ENCODE peak calls at places on chromosomes 6 and 20, in eight cellular contexts. Q, W, V, N, P, G, A and I are unnamed samples.

GRCh38 chr6:7201732-7202541 is 94.2 kb downstream of the RREB1 start:
- DNase-seq in Q (no peak), W (peak; percentile 72), V (no peak), N (no peak), P (no peak), G (peak; percentile 76), A (no peak), I (no peak)

GRCh38 chr6:149077208-149077607 is 240.3 kb upstream of the TAB2 start:
- DNase-seq in Q (no peak), W (no peak), V (no peak), N (no peak), P (no peak), G (no peak), A (no peak), I (no peak)

GRCh38 chr6:147077251-147077650 is 127.0 kb upstream of the STXBP5 start:
- DNase-seq in Q (peak; percentile 50), W (peak; percentile 86), V (no peak), N (no peak), P (no peak), G (no peak), A (no peak), I (peak; percentile 65)

GRCh38 chr20:5489596-5489995 is 172.8 kb upstream of the PROKR2 start:
- DNase-seq in Q (no peak), W (no peak), V (no peak), N (no peak), P (no peak), G (no peak), A (no peak), I (no peak)

GRCh38 chr6:108666656-108667260 is 106.0 kb downstream of the FOXO3 start:
- DNase-seq in Q (no peak), W (no peak), V (no peak), N (no peak), P (no peak), G (no peak), A (no peak), I (no peak)

GRCh38 chr6:87155920-87156600 is 695 bp downstream of the ZNF292 start:
- DNase-seq in Q (peak; percentile 16), W (peak; percentile 37), V (peak; percentile 39), N (peak; percentile 3), P (peak; percentile 92), G (peak; percentile 45), A (no peak), I (peak; percentile 82)

GRCh38 chr6:161035182-161035980 is 43.8 kb downstream of the MAP3K4 start:
- DNase-seq in Q (no peak), W (no peak), V (no peak), N (no peak), P (no peak), G (no peak), A (no peak), I (no peak)

GRCh38 chr20:4488407-4489339 is 233.0 kb upstream of the PRND start:
- DNase-seq in Q (no peak), W (no peak), V (no peak), N (no peak), P (no peak), G (no peak), A (no peak), I (no peak)

GRCh38 chr20:20010639-20011500 is 6.3 kb upstream of the NAA20 start:
- DNase-seq in Q (no peak), W (no peak), V (peak; percentile 91), N (no peak), P (no peak), G (no peak), A (no peak), I (no peak)

GRCh38 chr6:127547909-127548649 is 28.9 kb upstream of the C6orf58 start:
- DNase-seq in Q (no peak), W (no peak), V (no peak), N (no peak), P (no peak), G (no peak), A (no peak), I (no peak)

GRCh38 chr6:17621003-17621402 is 20.9 kb downstream of the FAM8A1 start:
- DNase-seq in Q (no peak), W (no peak), V (no peak), N (no peak), P (no peak), G (no peak), A (no peak), I (no peak)

GRCh38 chr6:118574051-118574865 is 26.2 kb downstream of the PLN start:
- DNase-seq in Q (no peak), W (no peak), V (no peak), N (no peak), P (no peak), G (no peak), A (no peak), I (no peak)

GRCh38 chr6:48087448-48087847 is 23.5 kb downstream of the PTCHD4 start:
- DNase-seq in Q (no peak), W (no peak), V (no peak), N (no peak), P (no peak), G (no peak), A (peak; percentile 18), I (no peak)

GRCh38 chr6:41040911-41041536 is 1.2 kb upstream of the TSPO2 start:
- DNase-seq in Q (no peak), W (no peak), V (no peak), N (no peak), P (peak; percentile 59), G (no peak), A (no peak), I (no peak)

GRCh38 chr20:64244281-64244805 is 11.2 kb upstream of the PCMTD2 start:
- DNase-seq in Q (no peak), W (no peak), V (no peak), N (no peak), P (peak; percentile 36), G (no peak), A (no peak), I (peak; percentile 48)

GRCh38 chr20:44041001-44041400 is 126.3 kb downstream of the TOX2 start:
- DNase-seq in Q (no peak), W (no peak), V (no peak), N (no peak), P (peak; percentile 70), G (no peak), A (no peak), I (no peak)

GRCh38 chr6:42745638-42746451 is at the start of gene TBCC:
- DNase-seq in Q (peak; percentile 99), W (peak; percentile 98), V (peak; percentile 99), N (peak; percentile 98), P (peak; percentile 99), G (peak; percentile 97), A (peak; percentile 95), I (peak; percentile 97)
- TF ChIP-seq POLR2A in Q (peak; percentile 97), W (peak; percentile 99), V (peak; percentile 97), N (peak; percentile 93), P (no peak), G (peak; percentile 96), A (peak; percentile 87), I (peak; percentile 95)

DNA sequence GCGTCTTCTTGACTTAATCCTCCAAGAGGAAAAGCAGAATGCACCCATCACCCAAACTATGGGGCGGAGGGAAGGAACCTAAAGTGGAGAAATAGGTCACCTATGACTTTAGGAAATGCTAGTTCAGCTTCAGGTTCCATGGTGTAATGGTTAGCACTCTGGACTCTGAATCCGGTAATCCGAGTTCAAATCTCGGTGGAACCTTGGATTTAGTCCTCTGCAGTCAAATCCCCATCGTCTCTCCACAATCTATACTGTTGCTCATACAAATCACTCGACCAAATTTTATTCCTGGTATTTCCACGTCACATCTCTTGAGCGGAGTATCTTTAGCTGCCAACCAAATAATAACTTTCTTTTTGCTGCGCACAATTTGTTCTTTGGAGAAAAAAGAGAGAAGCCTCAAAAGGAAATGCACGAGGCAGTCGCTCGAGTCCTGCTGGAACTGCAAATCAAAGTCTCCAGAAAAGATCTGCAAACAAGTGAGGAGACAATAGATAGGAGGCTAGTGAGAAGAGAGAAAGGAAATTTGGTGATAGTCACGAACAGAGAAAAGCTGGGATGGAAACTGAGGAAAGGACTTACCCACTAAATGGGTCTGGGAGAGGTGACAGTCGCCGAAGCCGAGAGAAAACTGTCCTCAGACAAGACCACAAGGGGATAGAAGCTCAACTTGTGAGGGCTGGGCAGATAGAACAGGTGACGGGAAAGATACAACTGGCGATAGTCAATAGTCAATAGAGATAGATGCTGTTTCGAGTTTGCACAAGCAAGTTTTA is 16.6 kb downstream of the POM121L2 start:
- DNase-seq in Q (no peak), W (no peak), V (peak; percentile 79), N (no peak), P (no peak), G (no peak), A (peak; percentile 90), I (no peak)
- H3K4me3 ChIP-seq in Q (no peak overlapping the region), W (no peak overlapping the region), V (peak overlapping the region; percentile 48), N (peak overlapping the region; percentile 58), P (no peak overlapping the region), G (no peak overlapping the region), A (peak overlapping the region; percentile 72), I (no peak overlapping the region)

DNA sequence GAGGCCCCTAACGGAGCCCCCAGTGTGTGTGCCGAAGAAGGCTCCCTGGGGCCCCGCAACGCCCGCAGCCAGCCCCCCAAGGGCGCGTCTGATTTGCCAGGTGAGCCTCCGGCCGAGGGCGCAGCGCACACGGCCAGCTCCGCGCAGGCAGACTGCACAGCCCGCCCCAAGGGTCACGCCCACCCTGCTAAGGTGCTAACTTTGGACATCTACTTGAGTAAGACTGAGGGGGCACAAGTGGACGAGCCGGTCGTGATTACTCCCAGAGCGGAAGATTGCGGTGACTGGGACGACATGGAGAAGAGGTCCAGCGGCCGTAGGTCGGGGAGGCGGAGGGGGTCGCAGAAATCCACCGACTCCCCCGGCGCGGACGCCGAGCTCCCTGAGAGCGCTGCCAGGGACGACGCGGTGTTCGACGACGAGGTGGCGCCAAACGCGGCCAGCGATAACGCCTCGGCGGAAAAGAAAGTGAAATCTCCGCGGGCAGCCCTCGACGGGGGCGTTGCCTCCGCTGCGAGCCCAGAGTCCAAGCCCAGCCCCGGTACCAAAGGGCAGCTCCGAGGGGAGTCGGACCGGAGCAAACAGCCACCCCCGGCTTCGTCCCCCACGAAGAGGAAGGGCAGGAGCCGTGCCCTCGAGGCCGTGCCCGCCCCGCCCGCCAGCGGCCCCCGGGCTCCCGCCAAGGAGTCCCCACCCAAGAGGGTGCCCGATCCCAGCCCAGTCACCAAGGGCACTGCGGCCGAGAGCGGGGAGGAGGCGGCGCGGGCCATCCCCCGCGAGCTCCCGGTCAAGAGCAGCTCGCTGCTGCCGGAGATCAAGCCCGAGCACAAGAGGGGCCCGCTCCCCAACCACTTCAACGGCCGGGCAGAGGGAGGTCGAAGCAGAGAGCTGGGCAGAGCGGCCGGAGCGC is 117.0 kb downstream of the RTN4IP1 start:
- DNase-seq in Q (no peak), W (peak; percentile 78), V (peak; percentile 68), N (no peak), P (peak; percentile 94), G (peak; percentile 83), A (no peak), I (peak; percentile 86)
- TF ChIP-seq POLR2A in Q (no peak), W (peak; percentile 50), V (peak; percentile 68), N (no peak), P (no peak), G (peak; percentile 81), A (no peak), I (no peak)

DNA sequence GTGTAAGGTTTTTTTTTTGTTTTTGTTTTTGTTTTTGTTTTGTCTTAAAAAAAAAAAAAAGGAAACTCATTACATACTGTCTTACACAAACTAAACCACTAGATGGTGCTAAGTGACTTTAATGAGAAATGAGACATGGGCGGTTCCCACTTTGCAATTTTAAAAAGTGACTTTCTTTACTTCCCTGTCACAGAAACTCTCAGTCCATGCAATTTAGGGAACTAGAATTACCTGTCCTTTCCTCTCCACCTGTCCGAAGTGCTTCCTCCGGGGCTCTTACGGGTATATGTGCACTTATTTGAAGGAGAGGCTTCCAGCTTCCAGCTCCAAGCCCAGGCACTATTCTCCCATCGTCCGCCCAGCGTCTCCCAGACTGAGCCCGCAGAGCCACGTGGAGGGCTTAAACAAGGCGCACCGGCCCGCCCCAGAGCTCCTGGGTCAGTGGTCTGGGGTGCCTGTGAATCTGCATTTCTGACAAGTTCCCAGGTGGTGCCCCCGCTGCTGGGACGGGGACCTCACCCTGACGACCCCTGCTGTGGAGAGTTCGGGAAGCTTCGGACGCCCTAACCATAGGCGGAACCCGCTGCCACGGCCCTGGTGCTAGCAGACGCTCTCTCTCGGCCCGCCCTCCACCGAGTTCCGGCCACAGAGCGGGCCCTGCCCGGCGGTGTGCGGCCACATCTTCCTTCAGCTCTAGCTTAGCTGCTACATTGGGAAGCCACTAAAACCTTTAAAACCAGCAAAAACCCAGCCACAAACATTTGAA is 26.1 kb downstream of the BFSP1 start:
- DNase-seq in Q (no peak), W (peak; percentile 24), V (peak; percentile 64), N (peak; percentile 45), P (peak; percentile 91), G (peak; percentile 60), A (peak; percentile 27), I (peak; percentile 78)
- H3K4me3 ChIP-seq in Q (peak overlapping the region; percentile 47), W (no peak overlapping the region), V (peak overlapping the region; percentile 35), N (peak overlapping the region; percentile 15), P (no peak overlapping the region), G (peak overlapping the region; percentile 56), A (no peak overlapping the region), I (peak overlapping the region; percentile 53)